ENCODE peak calls at places on chromosomes 1 and 21, in six cellular contexts. L is SK-N-SH, C is K562, E is H1, A is GM12878, I is HepG2. O is an unnamed sample.

GRCh38 chr1:36775716-36776115 is 258.6 kb downstream of the GRIK3 start:
- DNase-seq in L (peak), C (no peak), E (no peak), A (no peak), I (no peak), O (no peak)

GRCh38 chr1:58575831-58576726 is 973 bp downstream of the TACSTD2 start:
- DNase-seq in L (no peak), C (no peak), E (no peak), A (no peak), I (no peak), O (no peak)

GRCh38 chr1:169694304-169694703 is 17.1 kb downstream of the SELL start:
- DNase-seq in L (no peak), C (no peak), E (no peak), A (no peak), I (no peak), O (no peak)

GRCh38 chr1:39116868-39117728 is 87.4 kb upstream of the MACF1 start:
- DNase-seq in L (no peak), C (peak), E (no peak), A (no peak), I (peak), O (peak)

GRCh38 chr21:25934771-25935224 is 200.0 kb downstream of the GABPA start:
- DNase-seq in L (no peak), C (no peak), E (no peak), A (no peak), I (peak), O (no peak)

GRCh38 chr1:6460349-6461236 is 5.4 kb downstream of the TNFRSF25 start:
- DNase-seq in L (no peak), C (no peak), E (no peak), A (no peak), I (no peak), O (no peak)

GRCh38 chr1:38670544-38671122 is 188.9 kb downstream of the RRAGC start:
- DNase-seq in L (no peak), C (no peak), E (no peak), A (no peak), I (no peak), O (no peak)

GRCh38 chr1:231986631-231987291 is 360.2 kb downstream of the DISC1 start:
- DNase-seq in L (peak), C (no peak), E (no peak), A (no peak), I (no peak), O (no peak)

GRCh38 chr1:10793129-10793651 is 3.3 kb downstream of the CASZ1 start:
- DNase-seq in L (no peak), C (no peak), E (no peak), A (no peak), I (no peak), O (no peak)

GRCh38 chr1:118986291-118986838 is 1.8 kb downstream of the TBX15 start:
- DNase-seq in L (no peak), C (no peak), E (no peak), A (no peak), I (no peak), O (no peak)

GRCh38 chr21:37574316-37574715 is 207.7 kb downstream of the DYRK1A start:
- DNase-seq in L (no peak), C (no peak), E (no peak), A (no peak), I (no peak), O (no peak)

GRCh38 chr1:55050283-55050682 is 10.9 kb downstream of the PCSK9 start:
- DNase-seq in L (no peak), C (no peak), E (no peak), A (no peak), I (no peak), O (no peak)

GRCh38 chr1:204334455-204334854 is 25.3 kb downstream of the PLEKHA6 start:
- DNase-seq in L (no peak), C (no peak), E (no peak), A (no peak), I (no peak), O (no peak)

GRCh38 chr1:21823206-21823979 is 11.3 kb downstream of the LDLRAD2 start:
- DNase-seq in L (peak), C (no peak), E (peak), A (no peak), I (no peak), O (no peak)

GRCh38 chr1:18144921-18145699 is 37.5 kb downstream of the IGSF21 start:
- DNase-seq in L (no peak), C (no peak), E (no peak), A (no peak), I (no peak), O (no peak)

GRCh38 chr1:29651684-29652665 is 415.7 kb downstream of the PTPRU start:
- DNase-seq in L (peak), C (no peak), E (peak), A (no peak), I (no peak), O (no peak)

GRCh38 chr1:25131794-25132193 is 100.5 kb downstream of the SYF2 start:
- DNase-seq in L (no peak), C (no peak), E (no peak), A (no peak), I (no peak), O (no peak)

GRCh38 chr21:40923914-40924313 is 77.0 kb upstream of the DSCAM start:
- DNase-seq in L (no peak), C (no peak), E (no peak), A (no peak), I (no peak), O (no peak)

GRCh38 chr1:115642168-115643072 is 650 bp downstream of the VANGL1 start:
- DNase-seq in L (peak), C (peak), E (peak), A (peak), I (peak), O (no peak)

GRCh38 chr1:172485626-172486025 is 41.8 kb upstream of the PIGC start:
- DNase-seq in L (no peak), C (no peak), E (no peak), A (no peak), I (no peak), O (no peak)

GRCh38 chr1:206589206-206589605 is 23.1 kb downstream of the EIF2D start:
- DNase-seq in L (no peak), C (no peak), E (no peak), A (no peak), I (no peak), O (no peak)

GRCh38 chr21:34923626-34924025 is 125.5 kb downstream of the RUNX1 start:
- DNase-seq in L (no peak), C (no peak), E (no peak), A (no peak), I (no peak), O (no peak)

GRCh38 chr1:216325946-216326345 is 97.3 kb downstream of the USH2A start:
- DNase-seq in L (no peak), C (no peak), E (no peak), A (no peak), I (no peak), O (no peak)

GRCh38 chr1:101022294-101022693 is 3.3 kb downstream of the DPH5 start:
- DNase-seq in L (no peak), C (no peak), E (no peak), A (no peak), I (no peak), O (no peak)

GRCh38 chr1:44636711-44637589 is 37.3 kb downstream of the TMEM53 start:
- DNase-seq in L (no peak), C (no peak), E (no peak), A (no peak), I (no peak), O (no peak)

GRCh38 chr1:241406421-241406820 is 49.4 kb upstream of the RGS7 start:
- DNase-seq in L (no peak), C (no peak), E (no peak), A (no peak), I (no peak), O (no peak)

GRCh38 chr1:180243517-180244221 is 13.6 kb downstream of the LHX4 start:
- DNase-seq in L (no peak), C (peak), E (no peak), A (no peak), I (peak), O (no peak)

DNA sequence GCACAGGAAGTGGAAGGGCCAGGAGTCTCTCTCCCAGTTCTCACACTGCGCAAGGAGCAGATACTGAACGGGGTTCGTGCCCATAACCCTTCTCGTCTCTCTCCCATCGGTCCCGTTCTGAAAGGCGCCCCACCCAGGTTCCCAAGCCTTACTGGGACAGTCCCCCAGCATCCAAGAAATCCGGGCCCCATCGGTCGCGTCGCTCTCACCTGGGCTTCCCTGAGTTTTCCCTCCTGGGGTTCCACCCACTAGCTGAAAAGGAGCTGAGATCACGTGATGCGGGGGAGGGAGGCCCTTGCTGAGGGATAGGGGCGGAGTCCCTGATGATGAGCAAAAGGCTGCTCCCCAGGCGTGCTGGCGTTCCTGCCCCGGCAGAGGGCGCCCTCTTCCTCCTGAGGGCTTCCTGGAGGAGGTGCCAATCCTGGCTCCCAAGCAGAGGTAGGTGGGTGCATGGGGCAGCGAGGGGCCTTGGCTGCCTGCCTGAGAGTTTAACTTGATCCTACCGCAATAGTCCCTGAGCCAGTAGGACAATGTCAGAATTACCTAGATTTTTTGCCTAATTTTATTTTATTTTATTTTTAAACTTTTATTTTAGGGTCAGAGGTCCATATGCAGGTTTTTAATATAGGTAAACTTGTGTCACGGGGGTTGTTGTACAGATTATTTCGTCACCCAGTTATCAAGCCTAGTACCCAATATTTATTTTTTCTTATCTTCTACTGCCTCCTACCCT is at the start of gene SPOCD1:
- DNase-seq in L (peak), C (peak), E (peak), A (peak), I (peak), O (peak)
- H3K4me2 ChIP-seq in L (no peak), C (peak), E (peak), A (no peak), I (peak), O (peak)

GRCh38 chr1:12711421-12712005 is 4.4 kb upstream of the AADACL3 start:
- DNase-seq in L (no peak), C (no peak), E (no peak), A (no peak), I (no peak), O (no peak)
- TF ChIP-seq YY1 in L (no peak), C (no peak), E (no peak), A (no peak), I (no peak), O (no peak)

GRCh38 chr1:93461236-93461635 is 13.3 kb downstream of the FNBP1L start:
- DNase-seq in L (no peak), C (no peak), E (no peak), A (no peak), I (peak), O (no peak)

GRCh38 chr1:93468681-93469080 is 20.8 kb downstream of the FNBP1L start:
- DNase-seq in L (no peak), C (no peak), E (no peak), A (no peak), I (no peak), O (no peak)

GRCh38 chr1:93459126-93459525 is 11.2 kb downstream of the FNBP1L start:
- DNase-seq in L (no peak), C (no peak), E (no peak), A (no peak), I (no peak), O (no peak)

GRCh38 chr1:93467606-93468005 is 19.7 kb downstream of the FNBP1L start:
- DNase-seq in L (no peak), C (no peak), E (no peak), A (no peak), I (no peak), O (no peak)

GRCh38 chr1:93463960-93464359 is 16.0 kb downstream of the FNBP1L start:
- DNase-seq in L (no peak), C (no peak), E (no peak), A (no peak), I (no peak), O (no peak)
- H3K4me2 ChIP-seq in L (no peak), C (no peak), E (no peak), A (no peak), I (no peak), O (no peak)

DNA sequence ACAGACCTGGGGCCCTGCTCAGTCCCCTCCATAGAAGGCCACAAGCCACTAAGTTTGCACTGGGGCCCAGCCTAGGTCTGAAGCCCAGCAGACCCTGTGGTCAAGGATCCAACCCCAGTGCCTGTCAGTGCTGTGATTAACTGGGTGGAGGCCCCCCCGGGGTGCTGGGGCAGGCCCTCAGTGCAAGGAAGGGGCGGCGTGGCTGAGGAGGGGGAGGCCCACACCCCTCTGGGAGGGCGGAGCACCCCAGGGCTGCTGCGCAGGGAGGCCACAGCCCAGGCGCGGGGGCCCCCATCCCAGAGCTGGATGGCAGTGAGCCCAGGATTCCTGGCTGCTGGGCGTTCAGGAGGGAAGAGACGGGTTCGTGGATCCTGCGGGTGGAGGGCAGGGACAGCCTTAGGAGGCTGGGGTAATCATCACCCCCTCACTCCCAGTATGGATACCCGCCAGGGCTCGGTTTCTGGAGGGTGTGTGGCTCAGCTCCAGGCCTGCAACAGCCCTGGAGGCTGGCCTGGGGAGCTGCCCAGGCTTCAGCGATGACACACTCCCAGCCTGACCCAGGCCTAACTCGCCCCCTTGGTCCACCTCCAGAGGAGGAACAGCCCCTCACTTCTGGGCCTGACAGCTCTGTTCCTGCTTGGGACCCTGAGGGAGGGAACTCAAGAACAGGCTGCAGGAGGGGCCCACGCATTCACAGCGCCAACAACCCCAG is 884 bp downstream of the GJC2 start:
- DNase-seq in L (peak), C (peak), E (peak), A (no peak), I (peak), O (no peak)
- TF ChIP-seq YY1 in L (no peak), C (no peak), E (no peak), A (no peak), I (no peak), O (no peak)

GRCh38 chr1:150257624-150258274 is at the start of gene CA14:
- DNase-seq in L (no peak), C (no peak), E (peak), A (no peak), I (no peak), O (no peak)
- H3K4me2 ChIP-seq in L (peak), C (no peak), E (peak), A (no peak), I (peak), O (no peak)

DNA sequence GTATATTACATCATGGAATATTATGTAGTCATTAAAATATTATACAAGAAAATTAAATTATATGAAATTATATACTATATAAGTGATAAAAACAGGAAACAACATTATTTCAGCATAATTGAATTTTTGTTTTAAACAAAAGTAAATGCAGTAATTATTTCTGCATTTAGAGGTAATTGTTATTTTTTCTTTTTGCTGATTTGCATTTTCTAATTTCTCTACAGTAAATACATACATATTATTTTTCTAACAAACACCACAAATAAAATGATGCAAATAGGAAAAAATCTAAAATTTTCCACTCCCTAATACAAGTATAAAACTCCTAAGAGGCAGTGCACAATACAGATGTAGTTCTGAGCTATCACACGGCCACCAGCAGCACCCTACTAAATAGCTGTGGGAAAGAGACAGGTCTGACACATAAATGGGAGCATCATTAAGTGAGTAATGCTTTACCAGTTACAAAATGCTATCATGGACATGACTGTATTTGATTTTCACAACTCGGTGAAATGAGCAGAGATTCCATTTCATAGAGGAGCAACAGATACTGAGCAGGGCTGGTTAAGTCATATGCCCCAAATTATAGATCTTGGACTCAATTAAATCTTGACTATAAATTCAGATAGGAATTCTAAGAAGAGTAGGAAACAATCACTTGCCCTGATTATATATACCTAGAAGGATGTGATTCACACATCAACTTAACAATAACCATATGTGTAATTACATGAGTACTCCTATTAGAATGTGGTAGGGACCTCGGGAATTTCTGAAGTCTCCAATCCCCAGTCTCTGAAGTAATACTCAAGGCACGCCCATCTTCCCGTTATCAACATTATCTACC is 49.0 kb downstream of the NRIP1 start:
- DNase-seq in L (no peak), C (no peak), E (no peak), A (no peak), I (no peak), O (no peak)
- TF ChIP-seq YY1 in L (no peak), C (no peak), E (no peak), A (no peak), I (no peak), O (no peak)

O was measured in HCT116.